ENCODE peak calls at places on chromosome 4, in eight cellular contexts. L is colonic mucosa, W is GM12878, E is GM20000, K is transverse colon, T is NCI-H1105, Z is GM03348, B is HTR-8/SVneo. Q is an unnamed sample.

GRCh38 chr4:138983690-138984089 is 31.9 kb upstream of the NOCT start:
- DNase-seq in L (no peak), W (no peak), E (no peak), K (no peak), T (no peak), Z (no peak), B (no peak), Q (no peak)

GRCh38 chr4:5370286-5370685 is 319.0 kb downstream of the STK32B start:
- DNase-seq in L (no peak), W (no peak), E (no peak), K (no peak), T (no peak), Z (peak), B (no peak), Q (no peak)

GRCh38 chr4:4858527-4858926 is 938 bp upstream of the MSX1 start:
- DNase-seq in L (no peak), W (no peak), E (peak), K (no peak), T (no peak), Z (no peak), B (no peak), Q (no peak)

GRCh38 chr4:151361966-151362365 is 36.6 kb upstream of the SH3D19 start:
- DNase-seq in L (no peak), W (no peak), E (no peak), K (no peak), T (no peak), Z (no peak), B (no peak), Q (no peak)

GRCh38 chr4:109571494-109571893 is 11.4 kb downstream of the MCUB start:
- DNase-seq in L (no peak), W (no peak), E (no peak), K (no peak), T (no peak), Z (no peak), B (no peak), Q (no peak)

GRCh38 chr4:53653484-53654053 is 62.3 kb upstream of the LNX1 start:
- DNase-seq in L (peak), W (peak), E (no peak), K (peak), T (peak), Z (no peak), B (no peak), Q (no peak)

GRCh38 chr4:65954416-65954815 is 284.1 kb upstream of the EPHA5 start:
- DNase-seq in L (no peak), W (no peak), E (no peak), K (no peak), T (no peak), Z (no peak), B (no peak), Q (no peak)

GRCh38 chr4:81648576-81649272 is 177.0 kb upstream of the RASGEF1B start:
- DNase-seq in L (no peak), W (peak), E (peak), K (peak), T (no peak), Z (no peak), B (no peak), Q (no peak)

GRCh38 chr4:25065451-25065850 is 34.7 kb upstream of the LGI2 start:
- DNase-seq in L (no peak), W (no peak), E (no peak), K (no peak), T (no peak), Z (no peak), B (no peak), Q (no peak)

GRCh38 chr4:82680834-82681233 is 117.8 kb downstream of the SCD5 start:
- DNase-seq in L (no peak), W (no peak), E (no peak), K (no peak), T (no peak), Z (no peak), B (no peak), Q (no peak)

GRCh38 chr4:154018659-154019058 is 229.8 kb upstream of the SFRP2 start:
- DNase-seq in L (no peak), W (no peak), E (no peak), K (no peak), T (no peak), Z (no peak), B (no peak), Q (no peak)

GRCh38 chr4:15753786-15754185 is 24.3 kb upstream of the CD38 start:
- DNase-seq in L (no peak), W (no peak), E (no peak), K (no peak), T (no peak), Z (no peak), B (no peak), Q (peak)

GRCh38 chr4:40940317-40940720 is 190.6 kb downstream of the NSUN7 start:
- DNase-seq in L (no peak), W (no peak), E (no peak), K (peak), T (no peak), Z (no peak), B (no peak), Q (peak)

GRCh38 chr4:174177536-174177935 is 105.9 kb downstream of the FBXO8 start:
- DNase-seq in L (no peak), W (no peak), E (no peak), K (no peak), T (no peak), Z (no peak), B (no peak), Q (no peak)

GRCh38 chr4:23686169-23686903 is 203.5 kb downstream of the PPARGC1A start:
- DNase-seq in L (no peak), W (no peak), E (no peak), K (no peak), T (no peak), Z (no peak), B (no peak), Q (no peak)

GRCh38 chr4:47525154-47525819 is 40.2 kb downstream of the ATP10D start:
- DNase-seq in L (no peak), W (no peak), E (no peak), K (no peak), T (no peak), Z (peak), B (peak), Q (no peak)

GRCh38 chr4:25779021-25779420 is 83.8 kb downstream of the SEL1L3 start:
- DNase-seq in L (no peak), W (no peak), E (no peak), K (no peak), T (no peak), Z (no peak), B (no peak), Q (no peak)

GRCh38 chr4:24730256-24731001 is 64.9 kb upstream of the SOD3 start:
- DNase-seq in L (peak), W (no peak), E (no peak), K (peak), T (no peak), Z (peak), B (no peak), Q (peak)

GRCh38 chr4:177726111-177726510 is 283.9 kb upstream of the AGA start:
- DNase-seq in L (no peak), W (no peak), E (no peak), K (no peak), T (no peak), Z (no peak), B (no peak), Q (no peak)

GRCh38 chr4:186624951-186625350 is 69.6 kb upstream of the MTNR1A start:
- DNase-seq in L (no peak), W (no peak), E (no peak), K (no peak), T (no peak), Z (peak), B (peak), Q (no peak)

GRCh38 chr4:152172146-152172545 is 363.7 kb downstream of the FBXW7 start:
- DNase-seq in L (no peak), W (no peak), E (no peak), K (no peak), T (no peak), Z (no peak), B (no peak), Q (no peak)

GRCh38 chr4:72505314-72505744 is 63.7 kb downstream of the ADAMTS3 start:
- DNase-seq in L (no peak), W (no peak), E (peak), K (no peak), T (no peak), Z (peak), B (peak), Q (peak)

GRCh38 chr4:122728781-122729330 is 3.6 kb upstream of the BBS12 start:
- DNase-seq in L (no peak), W (no peak), E (no peak), K (no peak), T (no peak), Z (peak), B (no peak), Q (no peak)

GRCh38 chr4:173332021-173332487 is 2.1 kb downstream of the HMGB2 start:
- DNase-seq in L (no peak), W (no peak), E (no peak), K (no peak), T (no peak), Z (peak), B (no peak), Q (no peak)

GRCh38 chr4:22692736-22693135 is at the start of gene GBA3:
- DNase-seq in L (peak), W (no peak), E (no peak), K (peak), T (peak), Z (no peak), B (no peak), Q (no peak)

Q was measured in heart right ventricle.